ENCODE peak calls at places on chromosome 13, in eight cellular contexts. One of them, this sample, is unnamed.

GRCh38 chr13:39816936-39817335 is 161.5 kb downstream of the COG6 start:
- DNase-seq in prostate gland: no peak
- DNase-seq in ovary: no peak
- DNase-seq in heart left ventricle: no peak
- DNase-seq in adrenal gland: no peak
- DNase-seq in breast epithelium: no peak
- DNase-seq in cardiac muscle cell: no peak
- DNase-seq in HCT116: no peak
- DNase-seq in this sample: no peak

GRCh38 chr13:51125495-51126226 is 14.6 kb upstream of the C13orf42 start:
- DNase-seq in prostate gland: peak; percentile 45
- DNase-seq in ovary: no peak
- DNase-seq in heart left ventricle: no peak
- DNase-seq in adrenal gland: peak; percentile 70
- DNase-seq in breast epithelium: no peak
- DNase-seq in cardiac muscle cell: peak; percentile 75
- DNase-seq in HCT116: peak; percentile 60
- DNase-seq in this sample: no peak

GRCh38 chr13:30757026-30757425 is 21.7 kb downstream of the ALOX5AP start:
- DNase-seq in prostate gland: no peak
- DNase-seq in ovary: no peak
- DNase-seq in heart left ventricle: no peak
- DNase-seq in adrenal gland: no peak
- DNase-seq in breast epithelium: no peak
- DNase-seq in cardiac muscle cell: peak; percentile 40
- DNase-seq in HCT116: no peak
- DNase-seq in this sample: no peak

GRCh38 chr13:73059460-73060250 is 850 bp downstream of the KLF5 start:
- DNase-seq in prostate gland: peak; percentile 85
- DNase-seq in ovary: peak; percentile 27
- DNase-seq in heart left ventricle: peak; percentile 48
- DNase-seq in adrenal gland: peak; percentile 25
- DNase-seq in breast epithelium: peak; percentile 72
- DNase-seq in cardiac muscle cell: no peak
- DNase-seq in HCT116: no peak
- DNase-seq in this sample: no peak

GRCh38 chr13:113297370-113297871 is 382 bp downstream of the LAMP1 start:
- DNase-seq in prostate gland: no peak
- DNase-seq in ovary: no peak
- DNase-seq in heart left ventricle: no peak
- DNase-seq in adrenal gland: peak; percentile 45
- DNase-seq in breast epithelium: no peak
- DNase-seq in cardiac muscle cell: no peak
- DNase-seq in HCT116: no peak
- DNase-seq in this sample: no peak

GRCh38 chr13:109821038-109821545 is 34.7 kb upstream of the IRS2 start:
- DNase-seq in prostate gland: no peak
- DNase-seq in ovary: no peak
- DNase-seq in heart left ventricle: no peak
- DNase-seq in adrenal gland: no peak
- DNase-seq in breast epithelium: no peak
- DNase-seq in cardiac muscle cell: no peak
- DNase-seq in HCT116: no peak
- DNase-seq in this sample: no peak

GRCh38 chr13:28356506-28357064 is 138.3 kb downstream of the FLT1 start:
- DNase-seq in prostate gland: no peak
- DNase-seq in ovary: no peak
- DNase-seq in heart left ventricle: no peak
- DNase-seq in adrenal gland: no peak
- DNase-seq in breast epithelium: no peak
- DNase-seq in cardiac muscle cell: peak; percentile 34
- DNase-seq in HCT116: no peak
- DNase-seq in this sample: no peak

GRCh38 chr13:45809810-45810394 is 41.7 kb downstream of the SIAH3 start:
- DNase-seq in prostate gland: no peak
- DNase-seq in ovary: no peak
- DNase-seq in heart left ventricle: no peak
- DNase-seq in adrenal gland: no peak
- DNase-seq in breast epithelium: no peak
- DNase-seq in cardiac muscle cell: no peak
- DNase-seq in HCT116: no peak
- DNase-seq in this sample: no peak

GRCh38 chr13:28059214-28059613 is 41.2 kb downstream of the FLT3 start:
- DNase-seq in prostate gland: no peak
- DNase-seq in ovary: no peak
- DNase-seq in heart left ventricle: no peak
- DNase-seq in adrenal gland: peak; percentile 39
- DNase-seq in breast epithelium: no peak
- DNase-seq in cardiac muscle cell: peak; percentile 33
- DNase-seq in HCT116: peak; percentile 43
- DNase-seq in this sample: no peak

GRCh38 chr13:100378533-100378932 is 210.1 kb downstream of the GGACT start:
- DNase-seq in prostate gland: no peak
- DNase-seq in ovary: no peak
- DNase-seq in heart left ventricle: no peak
- DNase-seq in adrenal gland: no peak
- DNase-seq in breast epithelium: no peak
- DNase-seq in cardiac muscle cell: no peak
- DNase-seq in HCT116: no peak
- DNase-seq in this sample: no peak

GRCh38 chr13:50275392-50276063 is 260.3 kb downstream of the KCNRG start:
- DNase-seq in prostate gland: no peak
- DNase-seq in ovary: no peak
- DNase-seq in heart left ventricle: no peak
- DNase-seq in adrenal gland: no peak
- DNase-seq in breast epithelium: no peak
- DNase-seq in cardiac muscle cell: no peak
- DNase-seq in HCT116: no peak
- DNase-seq in this sample: no peak

GRCh38 chr13:44484562-44485164 is 91.5 kb downstream of the TSC22D1 start:
- DNase-seq in prostate gland: no peak
- DNase-seq in ovary: no peak
- DNase-seq in heart left ventricle: no peak
- DNase-seq in adrenal gland: no peak
- DNase-seq in breast epithelium: no peak
- DNase-seq in cardiac muscle cell: no peak
- DNase-seq in HCT116: no peak
- DNase-seq in this sample: no peak

GRCh38 chr13:31015207-31015606 is 82.8 kb downstream of the TEX26 start:
- DNase-seq in prostate gland: no peak
- DNase-seq in ovary: no peak
- DNase-seq in heart left ventricle: no peak
- DNase-seq in adrenal gland: no peak
- DNase-seq in breast epithelium: no peak
- DNase-seq in cardiac muscle cell: no peak
- DNase-seq in HCT116: no peak
- DNase-seq in this sample: no peak

GRCh38 chr13:60328073-60328472 is 68.9 kb upstream of the TDRD3 start:
- DNase-seq in prostate gland: no peak
- DNase-seq in ovary: no peak
- DNase-seq in heart left ventricle: no peak
- DNase-seq in adrenal gland: no peak
- DNase-seq in breast epithelium: no peak
- DNase-seq in cardiac muscle cell: no peak
- DNase-seq in HCT116: no peak
- DNase-seq in this sample: no peak

GRCh38 chr13:113020323-113021080 is 51.5 kb downstream of the MCF2L start:
- DNase-seq in prostate gland: no peak
- DNase-seq in ovary: no peak
- DNase-seq in heart left ventricle: no peak
- DNase-seq in adrenal gland: no peak
- DNase-seq in breast epithelium: no peak
- DNase-seq in cardiac muscle cell: no peak
- DNase-seq in HCT116: no peak
- DNase-seq in this sample: no peak

GRCh38 chr13:47126432-47126831 is 229.6 kb upstream of the HTR2A start:
- DNase-seq in prostate gland: no peak
- DNase-seq in ovary: no peak
- DNase-seq in heart left ventricle: no peak
- DNase-seq in adrenal gland: no peak
- DNase-seq in breast epithelium: no peak
- DNase-seq in cardiac muscle cell: peak; percentile 51
- DNase-seq in HCT116: no peak
- DNase-seq in this sample: no peak

GRCh38 chr13:114021464-114022308 is 47.8 kb upstream of the C13orf46 start:
- DNase-seq in prostate gland: no peak
- DNase-seq in ovary: no peak
- DNase-seq in heart left ventricle: peak; percentile 11
- DNase-seq in adrenal gland: no peak
- DNase-seq in breast epithelium: no peak
- DNase-seq in cardiac muscle cell: no peak
- DNase-seq in HCT116: no peak
- DNase-seq in this sample: no peak

GRCh38 chr13:106140476-106140875 is 395.0 kb downstream of the EFNB2 start:
- DNase-seq in prostate gland: no peak
- DNase-seq in ovary: no peak
- DNase-seq in heart left ventricle: no peak
- DNase-seq in adrenal gland: no peak
- DNase-seq in breast epithelium: no peak
- DNase-seq in cardiac muscle cell: no peak
- DNase-seq in HCT116: no peak
- DNase-seq in this sample: no peak

GRCh38 chr13:76663941-76664340 is 222.3 kb downstream of the KCTD12 start:
- DNase-seq in prostate gland: no peak
- DNase-seq in ovary: no peak
- DNase-seq in heart left ventricle: no peak
- DNase-seq in adrenal gland: no peak
- DNase-seq in breast epithelium: no peak
- DNase-seq in cardiac muscle cell: peak; percentile 71
- DNase-seq in HCT116: no peak
- DNase-seq in this sample: no peak

GRCh38 chr13:89315287-89315686 is 1644.1 kb downstream of the SLITRK5 start:
- DNase-seq in prostate gland: no peak
- DNase-seq in ovary: no peak
- DNase-seq in heart left ventricle: no peak
- DNase-seq in adrenal gland: no peak
- DNase-seq in breast epithelium: no peak
- DNase-seq in cardiac muscle cell: peak; percentile 11
- DNase-seq in HCT116: no peak
- DNase-seq in this sample: no peak

GRCh38 chr13:48398450-48399095 is 14.3 kb downstream of the LPAR6 start:
- DNase-seq in prostate gland: no peak
- DNase-seq in ovary: no peak
- DNase-seq in heart left ventricle: no peak
- DNase-seq in adrenal gland: no peak
- DNase-seq in breast epithelium: no peak
- DNase-seq in cardiac muscle cell: no peak
- DNase-seq in HCT116: no peak
- DNase-seq in this sample: no peak

GRCh38 chr13:46297338-46297737 is 85.6 kb downstream of the LRRC63 start:
- DNase-seq in prostate gland: no peak
- DNase-seq in ovary: no peak
- DNase-seq in heart left ventricle: no peak
- DNase-seq in adrenal gland: no peak
- DNase-seq in breast epithelium: no peak
- DNase-seq in cardiac muscle cell: peak; percentile 58
- DNase-seq in HCT116: no peak
- DNase-seq in this sample: no peak

GRCh38 chr13:63308585-63308984 is 1892.9 kb upstream of the PCDH20 start:
- DNase-seq in prostate gland: no peak
- DNase-seq in ovary: no peak
- DNase-seq in heart left ventricle: no peak
- DNase-seq in adrenal gland: no peak
- DNase-seq in breast epithelium: no peak
- DNase-seq in cardiac muscle cell: no peak
- DNase-seq in HCT116: no peak
- DNase-seq in this sample: no peak

GRCh38 chr13:111203742-111204386 is 88.8 kb downstream of the ARHGEF7 start:
- DNase-seq in prostate gland: no peak
- DNase-seq in ovary: no peak
- DNase-seq in heart left ventricle: no peak
- DNase-seq in adrenal gland: no peak
- DNase-seq in breast epithelium: no peak
- DNase-seq in cardiac muscle cell: no peak
- DNase-seq in HCT116: no peak
- DNase-seq in this sample: no peak
- H3K4me1 ChIP-seq in prostate gland: peaks cover 6% of the 10 kb centered on the region
- H3K4me1 ChIP-seq in ovary: peaks cover 18% of the 10 kb centered on the region
- H3K4me1 ChIP-seq in heart left ventricle: peaks cover 70% of the 10 kb centered on the region
- H3K4me1 ChIP-seq in adrenal gland: peaks cover 9% of the 10 kb centered on the region
- H3K4me1 ChIP-seq in breast epithelium: peaks cover 7% of the 10 kb centered on the region
- H3K4me1 ChIP-seq in cardiac muscle cell: peaks cover 20% of the 10 kb centered on the region
- H3K4me1 ChIP-seq in HCT116: no peaks in the 10 kb centered on the region
- H3K4me1 ChIP-seq in this sample: peaks cover 25% of the 10 kb centered on the region

DNA sequence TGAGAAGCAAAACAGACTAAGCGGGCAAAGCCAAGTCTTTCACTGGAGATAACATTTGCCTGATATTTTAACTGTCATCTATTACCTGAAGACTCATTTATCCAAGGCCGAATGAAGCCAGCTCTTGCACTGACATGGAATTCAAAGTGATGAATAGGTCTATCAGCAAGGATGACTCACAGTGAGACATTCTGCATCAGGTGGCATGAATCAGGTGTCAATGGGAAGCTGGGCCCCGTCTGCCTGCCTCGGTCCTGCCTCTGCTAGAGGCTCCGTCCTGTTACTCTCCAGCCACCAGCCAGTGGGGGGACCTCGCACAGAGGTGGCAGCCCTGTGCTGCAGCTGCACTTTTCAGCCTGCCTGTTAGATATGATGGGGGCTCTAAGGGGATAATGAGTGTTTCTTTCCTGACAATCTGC is 23.5 kb downstream of the STARD13 start:
- DNase-seq in prostate gland: no peak
- DNase-seq in ovary: no peak
- DNase-seq in heart left ventricle: peak; percentile 46
- DNase-seq in adrenal gland: peak; percentile 52
- DNase-seq in breast epithelium: no peak
- DNase-seq in cardiac muscle cell: no peak
- DNase-seq in HCT116: peak; percentile 66
- DNase-seq in this sample: peak; percentile 75
- TF ChIP-seq CTCF in prostate gland: no peak
- TF ChIP-seq CTCF in ovary: no peak
- TF ChIP-seq CTCF in heart left ventricle: no peak
- TF ChIP-seq CTCF in adrenal gland: no peak
- TF ChIP-seq CTCF in breast epithelium: no peak
- TF ChIP-seq CTCF in cardiac muscle cell: no peak
- TF ChIP-seq CTCF in HCT116: no peak
- TF ChIP-seq CTCF in this sample: no peak

GRCh38 chr13:79401259-79402071 is 4.6 kb downstream of the RBM26 start:
- DNase-seq in prostate gland: no peak
- DNase-seq in ovary: no peak
- DNase-seq in heart left ventricle: no peak
- DNase-seq in adrenal gland: no peak
- DNase-seq in breast epithelium: no peak
- DNase-seq in cardiac muscle cell: no peak
- DNase-seq in HCT116: no peak
- DNase-seq in this sample: no peak
- H3K4me1 ChIP-seq in prostate gland: no peaks in the 10 kb centered on the region
- H3K4me1 ChIP-seq in ovary: peaks cover 9% of the 10 kb centered on the region
- H3K4me1 ChIP-seq in heart left ventricle: peaks cover 61% of the 10 kb centered on the region
- H3K4me1 ChIP-seq in adrenal gland: peaks cover 50% of the 10 kb centered on the region
- H3K4me1 ChIP-seq in breast epithelium: peaks cover 13% of the 10 kb centered on the region
- H3K4me1 ChIP-seq in cardiac muscle cell: peaks cover 27% of the 10 kb centered on the region
- H3K4me1 ChIP-seq in HCT116: peaks cover 4% of the 10 kb centered on the region
- H3K4me1 ChIP-seq in this sample: peaks cover 29% of the 10 kb centered on the region

DNA sequence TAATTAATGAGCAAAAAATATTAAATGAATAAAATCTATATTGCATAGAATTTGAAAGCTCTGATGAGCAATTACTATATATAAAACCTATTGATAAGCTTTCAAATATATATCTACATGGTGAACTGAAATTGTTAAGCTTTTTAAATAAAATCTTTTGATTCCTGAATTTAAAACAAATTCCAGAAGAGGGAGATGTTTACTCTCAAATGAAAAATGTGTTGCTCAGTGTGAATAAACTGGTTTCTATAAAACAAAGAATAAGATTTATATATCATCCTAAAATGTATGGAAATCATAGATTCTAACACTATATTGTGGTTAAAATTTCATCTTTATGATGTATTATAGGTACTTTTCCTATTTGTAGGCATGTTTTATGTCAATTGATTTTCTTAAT is 171.5 kb upstream of the SLITRK6 start:
- DNase-seq in prostate gland: no peak
- DNase-seq in ovary: no peak
- DNase-seq in heart left ventricle: no peak
- DNase-seq in adrenal gland: no peak
- DNase-seq in breast epithelium: no peak
- DNase-seq in cardiac muscle cell: peak; percentile 17
- DNase-seq in HCT116: no peak
- DNase-seq in this sample: no peak
- TF ChIP-seq CTCF in prostate gland: no peak
- TF ChIP-seq CTCF in ovary: no peak
- TF ChIP-seq CTCF in heart left ventricle: no peak
- TF ChIP-seq CTCF in adrenal gland: peak; percentile 16
- TF ChIP-seq CTCF in breast epithelium: no peak
- TF ChIP-seq CTCF in cardiac muscle cell: no peak
- TF ChIP-seq CTCF in HCT116: no peak
- TF ChIP-seq CTCF in this sample: peak; percentile 41

This sample was measured in RWPE2.